ENCODE peak calls at places on chromosome 16, in six cellular contexts. E, V, O, I, R and M are unnamed samples.

GRCh38 chr16:972316-973002 is 1.7 kb upstream of the LMF1 start:
- DNase-seq in E (no peak), V (no peak), O (no peak), I (no peak), R (no peak), M (peak)

GRCh38 chr16:63981639-63982038 is 1140.2 kb downstream of the CDH11 start:
- DNase-seq in E (no peak), V (no peak), O (no peak), I (no peak), R (peak), M (peak)

GRCh38 chr16:82379601-82380000 is 209.6 kb upstream of the MPHOSPH6 start:
- DNase-seq in E (no peak), V (no peak), O (no peak), I (no peak), R (no peak), M (no peak)

GRCh38 chr16:27230562-27230991 is 27.3 kb downstream of the KDM8 start:
- DNase-seq in E (peak), V (no peak), O (no peak), I (no peak), R (no peak), M (no peak)

GRCh38 chr16:528111-529011 is 849 bp downstream of the CAPN15 start:
- DNase-seq in E (peak), V (peak), O (peak), I (peak), R (peak), M (peak)

GRCh38 chr16:75109732-75110243 is 6.8 kb downstream of the LDHD start:
- DNase-seq in E (no peak), V (peak), O (no peak), I (no peak), R (no peak), M (no peak)

GRCh38 chr16:27436065-27436464 is 34.1 kb downstream of the IL21R start:
- DNase-seq in E (no peak), V (peak), O (no peak), I (no peak), R (peak), M (no peak)

GRCh38 chr16:12526521-12526920 is 277.2 kb downstream of the CPPED1 start:
- DNase-seq in E (no peak), V (no peak), O (no peak), I (no peak), R (peak), M (no peak)

GRCh38 chr16:19102187-19102872 is 11.4 kb upstream of the ITPRIPL2 start:
- DNase-seq in E (no peak), V (no peak), O (no peak), I (no peak), R (no peak), M (no peak)

GRCh38 chr16:56591377-56592060 is 2.2 kb downstream of the MT3 start:
- DNase-seq in E (no peak), V (no peak), O (no peak), I (no peak), R (no peak), M (no peak)

GRCh38 chr16:2511996-2512919 is 1.5 kb upstream of the ATP6V0C start:
- DNase-seq in E (no peak), V (no peak), O (no peak), I (no peak), R (no peak), M (no peak)

GRCh38 chr16:57244463-57244766 is 644 bp upstream of the ARL2BP start:
- DNase-seq in E (no peak), V (no peak), O (no peak), I (no peak), R (no peak), M (no peak)

GRCh38 chr16:71637398-71637797 is 11.4 kb downstream of the MARVELD3 start:
- DNase-seq in E (no peak), V (no peak), O (peak), I (no peak), R (no peak), M (peak)

GRCh38 chr16:23435500-23435899 is 17.5 kb downstream of the COG7 start:
- DNase-seq in E (peak), V (no peak), O (peak), I (peak), R (peak), M (peak)

GRCh38 chr16:86285421-86285820 is 224.9 kb upstream of the FOXF1 start:
- DNase-seq in E (no peak), V (no peak), O (no peak), I (no peak), R (no peak), M (no peak)

GRCh38 chr16:66161942-66162341 is 204.5 kb upstream of the CDH5 start:
- DNase-seq in E (no peak), V (no peak), O (no peak), I (no peak), R (no peak), M (no peak)

GRCh38 chr16:14003119-14003570 is 68.0 kb upstream of the MRTFB start:
- DNase-seq in E (no peak), V (peak), O (peak), I (peak), R (peak), M (peak)

GRCh38 chr16:58099097-58099955 is 29.9 kb downstream of the CFAP20 start:
- DNase-seq in E (no peak), V (no peak), O (no peak), I (no peak), R (no peak), M (no peak)

GRCh38 chr16:51538707-51539604 is 387.9 kb upstream of the SALL1 start:
- DNase-seq in E (no peak), V (no peak), O (peak), I (peak), R (no peak), M (peak)

GRCh38 chr16:15792563-15792971 is 64.3 kb downstream of the MYH11 start:
- DNase-seq in E (no peak), V (no peak), O (no peak), I (no peak), R (no peak), M (no peak)

GRCh38 chr16:74073471-74073870 is 223.1 kb upstream of the PSMD7 start:
- DNase-seq in E (no peak), V (no peak), O (peak), I (no peak), R (no peak), M (no peak)

GRCh38 chr16:89906141-89907025 is 12.3 kb upstream of the MC1R start:
- DNase-seq in E (no peak), V (no peak), O (no peak), I (no peak), R (peak), M (no peak)

GRCh38 chr16:27427538-27427937 is 25.6 kb downstream of the IL21R start:
- DNase-seq in E (no peak), V (no peak), O (no peak), I (no peak), R (no peak), M (no peak)

GRCh38 chr16:67910162-67910561 is 17.1 kb downstream of the PSKH1 start:
- DNase-seq in E (no peak), V (no peak), O (peak), I (no peak), R (no peak), M (no peak)

GRCh38 chr16:58385218-58385773 is 7.0 kb upstream of the GINS3 start:
- DNase-seq in E (no peak), V (no peak), O (no peak), I (no peak), R (no peak), M (no peak)

GRCh38 chr16:61957075-61957474 is 79.2 kb downstream of the CDH8 start:
- DNase-seq in E (no peak), V (no peak), O (no peak), I (no peak), R (no peak), M (peak)

GRCh38 chr16:70711211-70711978 is 25.5 kb upstream of the MTSS2 start:
- DNase-seq in E (no peak), V (no peak), O (no peak), I (no peak), R (no peak), M (no peak)

GRCh38 chr16:29857133-29857760 is 5.8 kb downstream of the CDIPT start:
- DNase-seq in E (no peak), V (no peak), O (peak), I (no peak), R (no peak), M (no peak)

GRCh38 chr16:12120982-12121652 is 144.6 kb downstream of the SNX29 start:
- DNase-seq in E (no peak), V (no peak), O (no peak), I (no peak), R (no peak), M (no peak)

GRCh38 chr16:58440094-58440493 is 47.8 kb downstream of the GINS3 start:
- DNase-seq in E (no peak), V (no peak), O (no peak), I (no peak), R (no peak), M (no peak)

GRCh38 chr16:86578056-86578455 is 293 bp upstream of the FOXL1 start:
- DNase-seq in E (no peak), V (no peak), O (no peak), I (no peak), R (no peak), M (no peak)

GRCh38 chr16:83615131-83615530 is 192.6 kb upstream of the HSBP1 start:
- DNase-seq in E (no peak), V (no peak), O (peak), I (no peak), R (no peak), M (no peak)

GRCh38 chr16:79261461-79261860 is 339.1 kb downstream of the MAF start:
- DNase-seq in E (no peak), V (no peak), O (no peak), I (no peak), R (peak), M (peak)

GRCh38 chr16:78770353-78771091 is 671.1 kb downstream of the WWOX start:
- DNase-seq in E (peak), V (peak), O (peak), I (no peak), R (peak), M (peak)

GRCh38 chr16:11432856-11433395 is 87.7 kb downstream of the RMI2 start:
- DNase-seq in E (no peak), V (no peak), O (no peak), I (no peak), R (no peak), M (no peak)

GRCh38 chr16:30394603-30395154 is 541 bp upstream of the ZNF48 start:
- DNase-seq in E (no peak), V (no peak), O (peak), I (no peak), R (no peak), M (peak)

GRCh38 chr16:80807916-80808315 is 3.5 kb upstream of the CDYL2 start:
- DNase-seq in E (no peak), V (no peak), O (no peak), I (no peak), R (no peak), M (no peak)

GRCh38 chr16:87365021-87365713 is 18.4 kb downstream of the FBXO31 start:
- DNase-seq in E (no peak), V (no peak), O (no peak), I (no peak), R (no peak), M (no peak)

GRCh38 chr16:88063201-88063773 is 112.1 kb downstream of the BANP start:
- DNase-seq in E (no peak), V (peak), O (peak), I (peak), R (no peak), M (no peak)

GRCh38 chr16:28218109-28218508 is 6.3 kb upstream of the XPO6 start:
- DNase-seq in E (peak), V (no peak), O (peak), I (no peak), R (no peak), M (peak)